ENCODE peak calls at places on chromosomes 4 and X, in ten cellular contexts. U, H, W, X, Y, I, L, M, T and C are unnamed samples.
A peak's percentile ranks its signal among the peaks of the same experiment; 100 is the strongest.

GRCh38 chr4:184282251-184282713 is 64.6 kb upstream of the ENPP6 start:
- DNase-seq in X (no peak), I (peak; percentile 54), Y (no peak), U (no peak), W (no peak), L (no peak), H (no peak), T (no peak), M (peak; percentile 79), C (peak; percentile 45)

GRCh38 chr4:41709844-41710481 is 38.6 kb downstream of the PHOX2B start:
- DNase-seq in X (no peak), H (no peak), I (no peak), W (no peak), M (no peak), T (peak; percentile 56), U (peak; percentile 83), Y (no peak), L (no peak), C (no peak)

GRCh38 chrX:153968754-153969124 is 2.9 kb downstream of the HCFC1 start:
- DNase-seq in U (peak; percentile 29), W (no peak), M (no peak), L (no peak), I (peak; percentile 22), Y (no peak), H (no peak), X (no peak), T (no peak), C (no peak)

GRCh38 chr4:3470244-3471097 is 7.4 kb downstream of the DOK7 start:
- DNase-seq in X (peak; percentile 21), I (no peak), H (no peak), W (peak; percentile 5), M (no peak), L (no peak), T (no peak), U (no peak), Y (no peak), C (no peak)

GRCh38 chr4:71711044-71711984 is 72.6 kb downstream of the GC start:
- DNase-seq in X (no peak), I (no peak), M (no peak), Y (no peak), U (no peak), W (no peak), H (no peak), T (no peak), L (no peak), C (no peak)

GRCh38 chr4:185817403-185817818 is 5.4 kb upstream of the SORBS2 start:
- DNase-seq in M (no peak), Y (no peak), L (peak; percentile 53), I (no peak), U (no peak), W (no peak), T (no peak), X (no peak), H (no peak), C (no peak)

GRCh38 chrX:100926453-100926852 is 2.3 kb downstream of the XKRX start:
- DNase-seq in X (no peak), I (no peak), W (no peak), M (no peak), U (no peak), Y (no peak), T (no peak), H (no peak), L (no peak), C (no peak)

GRCh38 chr4:113288691-113289090 is 239.2 kb downstream of the ANK2 start:
- DNase-seq in U (no peak), X (no peak), T (no peak), L (no peak), H (no peak), M (no peak), I (no peak), W (no peak), Y (no peak), C (no peak)

GRCh38 chr4:9936128-9936644 is 85.1 kb downstream of the SLC2A9 start:
- DNase-seq in L (no peak), I (no peak), Y (no peak), U (no peak), H (no peak), W (no peak), T (no peak), M (no peak), X (no peak), C (no peak)

GRCh38 chrX:15601932-15602331 is 1.2 kb upstream of the ACE2 start:
- DNase-seq in H (no peak), I (no peak), U (no peak), X (no peak), M (no peak), W (no peak), Y (no peak), L (no peak), T (no peak), C (no peak)

GRCh38 chr4:4227510-4228355 is 1.0 kb upstream of the OTOP1 start:
- DNase-seq in Y (no peak), T (no peak), H (no peak), W (no peak), X (no peak), U (no peak), I (peak; percentile 35), M (no peak), L (no peak), C (no peak)

GRCh38 chr4:139875456-139875855 is 209.8 kb downstream of the MGST2 start:
- DNase-seq in U (no peak), X (no peak), L (no peak), Y (no peak), H (no peak), I (peak; percentile 81), M (no peak), T (no peak), W (no peak), C (no peak)

GRCh38 chr4:42519803-42520417 is 122.6 kb downstream of the SHISA3 start:
- DNase-seq in W (peak; percentile 16), T (no peak), X (peak; percentile 74), L (peak; percentile 51), U (peak; percentile 44), H (peak; percentile 9), I (peak; percentile 73), Y (no peak), M (peak; percentile 60), C (peak; percentile 23)

GRCh38 chr4:25457053-25457715 is 80.1 kb downstream of the ANAPC4 start:
- DNase-seq in H (no peak), M (no peak), L (no peak), U (peak; percentile 87), W (no peak), X (peak; percentile 83), Y (peak; percentile 45), T (peak; percentile 68), I (no peak), C (no peak)

GRCh38 chrX:3679669-3680068 is 33.8 kb downstream of the PRKX start:
- DNase-seq in I (no peak), T (no peak), X (no peak), M (no peak), H (no peak), L (no peak), U (no peak), Y (no peak), W (no peak), C (no peak)

GRCh38 chr4:18069806-18070205 is 48.3 kb upstream of the LCORL start:
- DNase-seq in L (no peak), T (no peak), W (no peak), Y (no peak), U (no peak), I (no peak), X (peak; percentile 56), H (no peak), M (no peak), C (no peak)

GRCh38 chr4:112270643-112271484 is 14.8 kb downstream of the TIFA start:
- DNase-seq in Y (no peak), M (no peak), U (peak; percentile 80), I (no peak), L (no peak), W (peak; percentile 67), T (peak; percentile 82), H (no peak), X (no peak), C (no peak)

GRCh38 chr4:65653740-65654361 is 16.4 kb downstream of the EPHA5 start:
- DNase-seq in M (no peak), I (no peak), Y (no peak), T (no peak), W (no peak), L (no peak), X (peak; percentile 24), U (no peak), H (no peak), C (no peak)

GRCh38 chrX:123797543-123798447 is 62.1 kb upstream of the XIAP start:
- DNase-seq in U (peak; percentile 17), X (no peak), L (no peak), H (no peak), T (no peak), W (no peak), M (no peak), Y (no peak), I (no peak), C (no peak)